ENCODE peak calls at places on chromosomes 16 and 17, in six cellular contexts. One of them, this sample, is unnamed.

GRCh38 chr16:80148826-80149225 is 392.0 kb upstream of the DYNLRB2 start:
- DNase-seq in amniotic epithelial cell: no peak
- DNase-seq in sciatic nerve: no peak
- DNase-seq in anterior cingulate cortex: no peak
- DNase-seq in Kasumi-1: no peak
- DNase-seq in ureter: no peak
- DNase-seq in this sample: no peak

GRCh38 chr17:40518401-40519088 is 17.1 kb upstream of the TNS4 start:
- DNase-seq in amniotic epithelial cell: peak; percentile 61
- DNase-seq in sciatic nerve: peak; percentile 45
- DNase-seq in anterior cingulate cortex: no peak
- DNase-seq in Kasumi-1: no peak
- DNase-seq in ureter: no peak
- DNase-seq in this sample: no peak

GRCh38 chr16:87319011-87319410 is 1.8 kb upstream of the C16orf95 start:
- DNase-seq in amniotic epithelial cell: no peak
- DNase-seq in sciatic nerve: no peak
- DNase-seq in anterior cingulate cortex: no peak
- DNase-seq in Kasumi-1: no peak
- DNase-seq in ureter: no peak
- DNase-seq in this sample: no peak

GRCh38 chr17:36495076-36495578 is 8.6 kb downstream of the ZNHIT3 start:
- DNase-seq in amniotic epithelial cell: peak; percentile 6
- DNase-seq in sciatic nerve: no peak
- DNase-seq in anterior cingulate cortex: no peak
- DNase-seq in Kasumi-1: no peak
- DNase-seq in ureter: no peak
- DNase-seq in this sample: no peak

GRCh38 chr17:27535178-27535928 is 79.1 kb downstream of the KSR1 start:
- DNase-seq in amniotic epithelial cell: no peak
- DNase-seq in sciatic nerve: no peak
- DNase-seq in anterior cingulate cortex: no peak
- DNase-seq in Kasumi-1: no peak
- DNase-seq in ureter: no peak
- DNase-seq in this sample: no peak

GRCh38 chr17:73767696-73768095 is 123.5 kb upstream of the SDK2 start:
- DNase-seq in amniotic epithelial cell: no peak
- DNase-seq in sciatic nerve: no peak
- DNase-seq in anterior cingulate cortex: no peak
- DNase-seq in Kasumi-1: no peak
- DNase-seq in ureter: no peak
- DNase-seq in this sample: no peak

GRCh38 chr17:48832491-48832890 is 1.7 kb downstream of the CALCOCO2 start:
- DNase-seq in amniotic epithelial cell: no peak
- DNase-seq in sciatic nerve: no peak
- DNase-seq in anterior cingulate cortex: no peak
- DNase-seq in Kasumi-1: no peak
- DNase-seq in ureter: no peak
- DNase-seq in this sample: no peak

GRCh38 chr17:7294614-7295153 is at the start of gene YBX2:
- DNase-seq in amniotic epithelial cell: no peak
- DNase-seq in sciatic nerve: no peak
- DNase-seq in anterior cingulate cortex: peak; percentile 5
- DNase-seq in Kasumi-1: no peak
- DNase-seq in ureter: peak; percentile 64
- DNase-seq in this sample: no peak

GRCh38 chr17:40317345-40317873 is 8.4 kb downstream of the RARA start:
- DNase-seq in amniotic epithelial cell: peak; percentile 54
- DNase-seq in sciatic nerve: no peak
- DNase-seq in anterior cingulate cortex: no peak
- DNase-seq in Kasumi-1: peak; percentile 48
- DNase-seq in ureter: peak; percentile 66
- DNase-seq in this sample: no peak

GRCh38 chr17:69048634-69049033 is 12.1 kb downstream of the ABCA9 start:
- DNase-seq in amniotic epithelial cell: no peak
- DNase-seq in sciatic nerve: no peak
- DNase-seq in anterior cingulate cortex: no peak
- DNase-seq in Kasumi-1: no peak
- DNase-seq in ureter: no peak
- DNase-seq in this sample: no peak

GRCh38 chr16:72847187-72848044 is 200.5 kb downstream of the ZFHX3 start:
- DNase-seq in amniotic epithelial cell: peak; percentile 17
- DNase-seq in sciatic nerve: peak; percentile 50
- DNase-seq in anterior cingulate cortex: no peak
- DNase-seq in Kasumi-1: peak; percentile 68
- DNase-seq in ureter: no peak
- DNase-seq in this sample: no peak

GRCh38 chr16:2486645-2487516 is 12.0 kb downstream of the TBC1D24 start:
- DNase-seq in amniotic epithelial cell: peak; percentile 34
- DNase-seq in sciatic nerve: no peak
- DNase-seq in anterior cingulate cortex: peak; percentile 26
- DNase-seq in Kasumi-1: no peak
- DNase-seq in ureter: no peak
- DNase-seq in this sample: no peak

GRCh38 chr16:81350306-81350615 is 35.5 kb downstream of the GAN start:
- DNase-seq in amniotic epithelial cell: no peak
- DNase-seq in sciatic nerve: no peak
- DNase-seq in anterior cingulate cortex: no peak
- DNase-seq in Kasumi-1: no peak
- DNase-seq in ureter: no peak
- DNase-seq in this sample: no peak

GRCh38 chr16:15466886-15467781 is 32.7 kb downstream of the BMERB1 start:
- DNase-seq in amniotic epithelial cell: peak; percentile 29
- DNase-seq in sciatic nerve: no peak
- DNase-seq in anterior cingulate cortex: no peak
- DNase-seq in Kasumi-1: no peak
- DNase-seq in ureter: no peak
- DNase-seq in this sample: no peak

GRCh38 chr17:82414548-82415281 is 3.4 kb upstream of the HEXD start:
- DNase-seq in amniotic epithelial cell: peak; percentile 52
- DNase-seq in sciatic nerve: peak; percentile 86
- DNase-seq in anterior cingulate cortex: no peak
- DNase-seq in Kasumi-1: peak; percentile 81
- DNase-seq in ureter: no peak
- DNase-seq in this sample: peak; percentile 33

GRCh38 chr16:75566889-75567255 is 693 bp downstream of the GABARAPL2 start:
- DNase-seq in amniotic epithelial cell: no peak
- DNase-seq in sciatic nerve: no peak
- DNase-seq in anterior cingulate cortex: no peak
- DNase-seq in Kasumi-1: peak; percentile 26
- DNase-seq in ureter: peak; percentile 45
- DNase-seq in this sample: no peak